ENCODE peak calls at places on chromosomes 7 and 10, in nine cellular contexts. L is tibial nerve, K is GM12891, N is thyroid gland, A is H54, S is stomach, T is H1, C is Peyer's patch, G is sigmoid colon. B is an unnamed sample.

GRCh38 chr10:29862926-29863614 is 196.3 kb downstream of the JCAD start:
- DNase-seq in C (no peak), S (no peak), A (peak), N (peak), G (no peak), L (no peak), T (no peak), K (no peak), B (no peak)

GRCh38 chr7:133709036-133709880 is 417.9 kb upstream of the LRGUK start:
- DNase-seq in T (no peak), N (no peak), L (no peak), C (no peak), K (no peak), S (no peak), A (no peak), G (no peak), B (no peak)

GRCh38 chr10:7518693-7519092 is 107.9 kb upstream of the SFMBT2 start:
- DNase-seq in G (no peak), S (no peak), C (no peak), L (no peak), A (no peak), T (no peak), N (no peak), K (no peak), B (no peak)

GRCh38 chr10:124732931-124733536 is 11.1 kb downstream of the FAM53B start:
- DNase-seq in N (peak), C (peak), A (no peak), T (no peak), G (peak), S (no peak), K (no peak), L (no peak), B (no peak)

GRCh38 chr7:31027161-31027965 is 24.7 kb upstream of the ADCYAP1R1 start:
- DNase-seq in T (no peak), C (no peak), N (no peak), A (no peak), S (no peak), G (peak), K (no peak), L (no peak), B (no peak)

GRCh38 chr10:100996678-100997363 is 2.8 kb upstream of the LZTS2 start:
- DNase-seq in C (peak), S (peak), L (no peak), N (peak), T (no peak), G (peak), K (no peak), A (no peak), B (peak)

GRCh38 chr10:90407116-90407515 is 450.7 kb downstream of the HTR7 start:
- DNase-seq in A (no peak), C (no peak), G (no peak), L (no peak), K (no peak), N (no peak), T (no peak), S (no peak), B (no peak)

GRCh38 chr10:59177031-59177861 is 803 bp downstream of the PHYHIPL start:
- DNase-seq in T (no peak), A (peak), C (peak), N (peak), S (no peak), K (no peak), L (no peak), G (no peak), B (peak)

GRCh38 chr7:83072576-83073517 is 89.8 kb downstream of the PCLO start:
- DNase-seq in K (no peak), T (no peak), S (no peak), A (no peak), L (no peak), C (no peak), G (no peak), N (no peak), B (no peak)

GRCh38 chr7:7323352-7323751 is 141.0 kb downstream of the C1GALT1 start:
- DNase-seq in N (peak), A (no peak), C (no peak), S (no peak), G (no peak), L (no peak), K (no peak), T (no peak), B (no peak)

GRCh38 chr7:92517626-92518025 is 10.7 kb downstream of the PEX1 start:
- DNase-seq in S (no peak), K (no peak), G (no peak), N (no peak), A (no peak), C (no peak), T (no peak), L (no peak), B (no peak)

GRCh38 chr10:43230101-43230908 is 36.6 kb downstream of the RASGEF1A start:
- DNase-seq in A (no peak), S (no peak), T (no peak), L (no peak), K (no peak), C (peak), N (peak), G (peak), B (peak)

GRCh38 chr7:158065340-158065739 is 522.3 kb downstream of the PTPRN2 start:
- DNase-seq in G (peak), S (no peak), K (no peak), N (no peak), C (no peak), A (no peak), L (no peak), T (no peak), B (no peak)

GRCh38 chr7:157923903-157924630 is 587.3 kb downstream of the DNAJB6 start:
- DNase-seq in S (no peak), T (no peak), G (no peak), N (no peak), L (no peak), K (no peak), C (no peak), A (no peak), B (no peak)

GRCh38 chr10:127000598-127000997 is 95.4 kb downstream of the DOCK1 start:
- DNase-seq in T (no peak), K (no peak), S (no peak), G (no peak), C (no peak), N (no peak), A (no peak), L (no peak), B (no peak)

GRCh38 chr7:127584648-127585043 is 750 bp downstream of the GCC1 start:
- DNase-seq in C (no peak), N (no peak), S (no peak), T (no peak), G (no peak), A (no peak), K (no peak), L (no peak), B (no peak)

GRCh38 chr10:110959379-110960332 is 40.3 kb downstream of the SHOC2 start:
- DNase-seq in L (no peak), C (no peak), K (no peak), G (no peak), S (no peak), N (no peak), T (no peak), A (no peak), B (no peak)

GRCh38 chr10:106440767-106441166 is 723.7 kb downstream of the SORCS1 start:
- DNase-seq in N (no peak), T (no peak), A (no peak), G (no peak), S (no peak), C (no peak), L (no peak), K (no peak), B (no peak)

GRCh38 chr7:8684426-8684825 is 251.0 kb downstream of the NXPH1 start:
- DNase-seq in K (no peak), C (no peak), T (no peak), N (no peak), G (no peak), S (no peak), A (no peak), L (no peak), B (no peak)

GRCh38 chr7:114392686-114393085 is 21.9 kb upstream of the FOXP2 start:
- DNase-seq in G (no peak), T (no peak), A (no peak), N (no peak), C (no peak), S (no peak), L (no peak), K (no peak), B (no peak)

GRCh38 chr7:80463272-80463920 is 48.5 kb downstream of the GNAT3 start:
- DNase-seq in T (no peak), A (no peak), C (no peak), K (no peak), N (no peak), S (no peak), G (no peak), L (no peak), B (no peak)

GRCh38 chr10:18235477-18235876 is 95.3 kb downstream of the CACNB2 start:
- DNase-seq in C (no peak), T (no peak), S (no peak), N (no peak), L (no peak), G (no peak), K (no peak), A (no peak), B (no peak)

GRCh38 chr10:121941532-121941931 is 13.7 kb upstream of the ATE1 start:
- DNase-seq in L (no peak), N (no peak), S (no peak), G (no peak), T (no peak), A (no peak), C (no peak), K (no peak), B (no peak)

GRCh38 chr10:69361303-69361614 is 55.5 kb downstream of the TACR2 start:
- DNase-seq in S (peak), K (no peak), L (no peak), T (no peak), G (no peak), C (no peak), A (no peak), N (peak), B (peak)

GRCh38 chr10:123154943-123155505 is 822 bp downstream of the BUB3 start:
- DNase-seq in G (no peak), T (no peak), A (no peak), L (no peak), C (no peak), S (no peak), K (no peak), N (peak), B (peak)

GRCh38 chr10:18660816-18661431 is 1.7 kb downstream of the ARL5B start:
- DNase-seq in G (no peak), S (no peak), L (no peak), A (no peak), T (no peak), N (no peak), K (no peak), C (no peak), B (no peak)

GRCh38 chr7:77697535-77697831 is 1.2 kb downstream of the RSBN1L start:
- DNase-seq in A (no peak), S (no peak), C (peak), T (no peak), K (no peak), L (peak), G (peak), N (no peak), B (peak)

GRCh38 chr10:124223001-124223710 is 129.8 kb upstream of the CHST15 start:
- DNase-seq in K (no peak), N (no peak), G (no peak), S (no peak), A (no peak), L (no peak), C (no peak), T (no peak), B (no peak)

GRCh38 chr7:130273863-130274262 is 7.2 kb downstream of the CPA2 start:
- DNase-seq in L (no peak), T (no peak), G (no peak), N (no peak), K (no peak), S (no peak), A (no peak), C (no peak), B (no peak)

GRCh38 chr10:129579228-129579627 is 112.2 kb downstream of the MGMT start:
- DNase-seq in K (no peak), C (no peak), S (no peak), L (no peak), T (no peak), G (no peak), N (no peak), A (no peak), B (no peak)

GRCh38 chr10:1368772-1369171 is 312.6 kb downstream of the WDR37 start:
- DNase-seq in G (no peak), A (peak), C (peak), K (peak), T (peak), S (peak), L (no peak), N (peak), B (peak)

GRCh38 chr10:74437822-74438221 is 286.8 kb downstream of the ADK start:
- DNase-seq in L (no peak), K (no peak), G (no peak), C (no peak), A (peak), T (no peak), N (no peak), S (no peak), B (no peak)

GRCh38 chr10:14698487-14699170 is 76.1 kb downstream of the FAM107B start:
- DNase-seq in L (no peak), G (no peak), N (no peak), S (no peak), A (peak), C (no peak), K (no peak), T (no peak), B (no peak)

GRCh38 chr10:103661951-103662405 is 168.5 kb downstream of the NEURL1 start:
- DNase-seq in G (no peak), N (peak), T (no peak), L (no peak), C (no peak), S (no peak), K (no peak), A (no peak), B (no peak)

GRCh38 chr10:103659674-103660363 is 166.3 kb downstream of the NEURL1 start:
- DNase-seq in N (peak), T (no peak), C (peak), L (no peak), S (peak), A (peak), G (peak), K (peak), B (peak)

GRCh38 chr10:103663802-103664201 is 170.3 kb downstream of the NEURL1 start:
- DNase-seq in K (no peak), T (no peak), A (no peak), C (no peak), L (no peak), S (peak), G (peak), N (peak), B (peak)

GRCh38 chr10:103660364-103661197 is 167.1 kb downstream of the NEURL1 start:
- DNase-seq in C (peak), L (no peak), T (no peak), S (peak), G (peak), K (no peak), A (no peak), N (peak), B (no peak)

DNA sequence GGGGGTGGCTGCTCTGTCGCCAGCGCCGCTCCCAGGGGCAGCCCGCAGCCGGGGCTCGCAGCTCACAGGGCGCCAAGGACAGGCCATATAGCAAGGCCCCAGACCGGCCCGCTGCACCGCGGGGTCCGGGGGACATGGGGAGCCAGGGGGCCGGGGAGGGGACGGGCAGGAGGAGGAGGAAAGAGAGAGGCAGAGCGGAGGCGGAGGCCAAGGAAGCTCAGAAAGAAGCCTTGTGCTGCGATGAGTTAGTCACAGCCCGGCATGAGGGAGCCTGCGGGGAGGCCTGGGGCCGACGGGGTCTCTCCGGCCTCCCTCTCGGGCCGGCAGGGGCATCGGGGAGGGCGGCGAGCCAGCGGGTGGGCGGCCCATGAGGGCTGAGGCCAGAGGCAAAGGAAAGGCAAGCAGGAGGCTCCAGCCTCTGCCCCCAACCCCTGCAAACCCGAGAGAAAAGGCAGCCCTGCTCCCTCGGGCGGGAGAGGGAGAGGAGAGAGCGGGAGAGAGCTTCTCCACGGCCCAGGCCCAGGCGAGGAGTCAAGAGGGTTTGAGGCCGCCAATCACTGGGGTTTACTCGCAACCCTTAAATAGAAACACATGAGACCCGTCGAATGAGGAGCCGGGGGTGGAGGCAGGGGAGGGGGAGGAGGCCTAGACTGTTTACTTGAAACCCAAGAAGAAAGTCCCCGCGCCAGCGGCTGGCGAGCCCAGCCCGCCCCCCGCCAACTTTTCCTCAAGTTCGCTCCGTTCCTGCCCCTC is 167.9 kb downstream of the NEURL1 start:
- DNase-seq in N (peak), G (peak), C (peak), L (peak), A (no peak), K (no peak), T (peak), S (peak), B (peak)
- TF ChIP-seq POLR2A in N (peak), G (peak), C (peak), L (peak), A (no peak), K (no peak), T (no peak), S (no peak), B (no peak)

GRCh38 chr7:46636022-46636421 is 715.0 kb upstream of the IGFBP3 start:
- DNase-seq in L (no peak), N (no peak), S (no peak), C (no peak), A (no peak), T (no peak), K (no peak), G (no peak), B (no peak)
- TF ChIP-seq POLR2A in L (no peak), N (no peak), S (no peak), C (no peak), A (no peak), T (no peak), K (no peak), G (no peak), B (no peak)

GRCh38 chr10:97427571-97428179 is 1.7 kb downstream of the PGAM1 start:
- DNase-seq in K (no peak), T (peak), C (peak), N (peak), A (no peak), L (no peak), S (peak), G (no peak), B (peak)
- TF ChIP-seq POLR2A in K (peak), T (peak), C (no peak), N (no peak), A (no peak), L (no peak), S (no peak), G (no peak), B (no peak)

GRCh38 chr7:27420702-27421101 is 178.1 kb downstream of the EVX1 start:
- DNase-seq in C (peak), S (no peak), A (no peak), T (no peak), N (no peak), K (no peak), L (no peak), G (no peak), B (peak)
- TF ChIP-seq POLR2A in C (no peak), S (no peak), A (no peak), T (no peak), N (no peak), K (no peak), L (no peak), G (no peak), B (no peak)

B was measured in body of pancreas.